ENCODE peak calls at places on chromosomes 6 and 20, in seven cellular contexts. One of them, this sample, is unnamed.

GRCh38 chr6:41548098-41548840 is 2.1 kb downstream of the FOXP4 start:
- DNase-seq in stimulated activated naive B cell treated with anti-CD40 and anti-IgM and Interleukin-4, amounts not matched to agents 10 μg/mL and 1 μg/mL and 100 μg/mL, for 72 hours: peak
- DNase-seq in fibroblast of pulmonary artery: no peak
- DNase-seq in suprapubic skin: no peak
- DNase-seq in activated gamma-delta T cell treated with Interleukin-2 at 50 U/mL for 16 hours: peak
- DNase-seq in NT2/D1: no peak
- DNase-seq in activated T-helper 2 cell treated with anti-CD3 and anti-CD28 coated beads, Interferon-gamma antibody, Interleukin-2, Interleukin-4, amounts not matched to agents 10 μg/mL and 5 μg/mL and 100 μg/mL, durations not matched to agents 14 hours and 24 hours and 36 hours: no peak
- DNase-seq in this sample: no peak

GRCh38 chr20:11111191-11111590 is 437.4 kb upstream of the JAG1 start:
- DNase-seq in NT2/D1: no peak
- DNase-seq in suprapubic skin: no peak
- DNase-seq in activated T-helper 2 cell treated with anti-CD3 and anti-CD28 coated beads, Interferon-gamma antibody, Interleukin-2, Interleukin-4, amounts not matched to agents 10 μg/mL and 5 μg/mL and 100 μg/mL, durations not matched to agents 14 hours and 24 hours and 36 hours: no peak
- DNase-seq in activated gamma-delta T cell treated with Interleukin-2 at 50 U/mL for 16 hours: no peak
- DNase-seq in fibroblast of pulmonary artery: peak
- DNase-seq in stimulated activated naive B cell treated with anti-CD40 and anti-IgM and Interleukin-4, amounts not matched to agents 10 μg/mL and 1 μg/mL and 100 μg/mL, for 72 hours: no peak
- DNase-seq in this sample: no peak

GRCh38 chr6:25883991-25884390 is 9.9 kb upstream of the SLC17A3 start:
- DNase-seq in activated gamma-delta T cell treated with Interleukin-2 at 50 U/mL for 16 hours: no peak
- DNase-seq in stimulated activated naive B cell treated with anti-CD40 and anti-IgM and Interleukin-4, amounts not matched to agents 10 μg/mL and 1 μg/mL and 100 μg/mL, for 72 hours: no peak
- DNase-seq in fibroblast of pulmonary artery: peak
- DNase-seq in suprapubic skin: no peak
- DNase-seq in activated T-helper 2 cell treated with anti-CD3 and anti-CD28 coated beads, Interferon-gamma antibody, Interleukin-2, Interleukin-4, amounts not matched to agents 10 μg/mL and 5 μg/mL and 100 μg/mL, durations not matched to agents 14 hours and 24 hours and 36 hours: no peak
- DNase-seq in NT2/D1: no peak
- DNase-seq in this sample: peak

GRCh38 chr6:35161776-35162607 is 20.9 kb upstream of the TCP11 start:
- DNase-seq in stimulated activated naive B cell treated with anti-CD40 and anti-IgM and Interleukin-4, amounts not matched to agents 10 μg/mL and 1 μg/mL and 100 μg/mL, for 72 hours: no peak
- DNase-seq in NT2/D1: no peak
- DNase-seq in suprapubic skin: peak
- DNase-seq in activated gamma-delta T cell treated with Interleukin-2 at 50 U/mL for 16 hours: no peak
- DNase-seq in fibroblast of pulmonary artery: peak
- DNase-seq in activated T-helper 2 cell treated with anti-CD3 and anti-CD28 coated beads, Interferon-gamma antibody, Interleukin-2, Interleukin-4, amounts not matched to agents 10 μg/mL and 5 μg/mL and 100 μg/mL, durations not matched to agents 14 hours and 24 hours and 36 hours: no peak
- DNase-seq in this sample: peak

GRCh38 chr6:1821188-1822183 is 211.8 kb downstream of the FOXC1 start:
- DNase-seq in stimulated activated naive B cell treated with anti-CD40 and anti-IgM and Interleukin-4, amounts not matched to agents 10 μg/mL and 1 μg/mL and 100 μg/mL, for 72 hours: no peak
- DNase-seq in suprapubic skin: no peak
- DNase-seq in fibroblast of pulmonary artery: peak
- DNase-seq in NT2/D1: no peak
- DNase-seq in activated T-helper 2 cell treated with anti-CD3 and anti-CD28 coated beads, Interferon-gamma antibody, Interleukin-2, Interleukin-4, amounts not matched to agents 10 μg/mL and 5 μg/mL and 100 μg/mL, durations not matched to agents 14 hours and 24 hours and 36 hours: no peak
- DNase-seq in activated gamma-delta T cell treated with Interleukin-2 at 50 U/mL for 16 hours: no peak
- DNase-seq in this sample: peak

GRCh38 chr20:2729251-2729713 is 36.7 kb downstream of the EBF4 start:
- DNase-seq in activated T-helper 2 cell treated with anti-CD3 and anti-CD28 coated beads, Interferon-gamma antibody, Interleukin-2, Interleukin-4, amounts not matched to agents 10 μg/mL and 5 μg/mL and 100 μg/mL, durations not matched to agents 14 hours and 24 hours and 36 hours: no peak
- DNase-seq in activated gamma-delta T cell treated with Interleukin-2 at 50 U/mL for 16 hours: peak
- DNase-seq in suprapubic skin: no peak
- DNase-seq in stimulated activated naive B cell treated with anti-CD40 and anti-IgM and Interleukin-4, amounts not matched to agents 10 μg/mL and 1 μg/mL and 100 μg/mL, for 72 hours: no peak
- DNase-seq in NT2/D1: no peak
- DNase-seq in fibroblast of pulmonary artery: peak
- DNase-seq in this sample: no peak

GRCh38 chr6:5751525-5752252 is 255.0 kb downstream of the NRN1 start:
- DNase-seq in activated T-helper 2 cell treated with anti-CD3 and anti-CD28 coated beads, Interferon-gamma antibody, Interleukin-2, Interleukin-4, amounts not matched to agents 10 μg/mL and 5 μg/mL and 100 μg/mL, durations not matched to agents 14 hours and 24 hours and 36 hours: no peak
- DNase-seq in fibroblast of pulmonary artery: peak
- DNase-seq in stimulated activated naive B cell treated with anti-CD40 and anti-IgM and Interleukin-4, amounts not matched to agents 10 μg/mL and 1 μg/mL and 100 μg/mL, for 72 hours: no peak
- DNase-seq in suprapubic skin: no peak
- DNase-seq in NT2/D1: no peak
- DNase-seq in activated gamma-delta T cell treated with Interleukin-2 at 50 U/mL for 16 hours: no peak
- DNase-seq in this sample: no peak

GRCh38 chr6:7431594-7432390 is 42.2 kb downstream of the RIOK1 start:
- DNase-seq in fibroblast of pulmonary artery: peak
- DNase-seq in activated T-helper 2 cell treated with anti-CD3 and anti-CD28 coated beads, Interferon-gamma antibody, Interleukin-2, Interleukin-4, amounts not matched to agents 10 μg/mL and 5 μg/mL and 100 μg/mL, durations not matched to agents 14 hours and 24 hours and 36 hours: no peak
- DNase-seq in stimulated activated naive B cell treated with anti-CD40 and anti-IgM and Interleukin-4, amounts not matched to agents 10 μg/mL and 1 μg/mL and 100 μg/mL, for 72 hours: no peak
- DNase-seq in suprapubic skin: no peak
- DNase-seq in activated gamma-delta T cell treated with Interleukin-2 at 50 U/mL for 16 hours: no peak
- DNase-seq in NT2/D1: no peak
- DNase-seq in this sample: peak

GRCh38 chr6:100176951-100177710 is 183.1 kb upstream of the MCHR2 start:
- DNase-seq in suprapubic skin: no peak
- DNase-seq in NT2/D1: no peak
- DNase-seq in activated gamma-delta T cell treated with Interleukin-2 at 50 U/mL for 16 hours: no peak
- DNase-seq in activated T-helper 2 cell treated with anti-CD3 and anti-CD28 coated beads, Interferon-gamma antibody, Interleukin-2, Interleukin-4, amounts not matched to agents 10 μg/mL and 5 μg/mL and 100 μg/mL, durations not matched to agents 14 hours and 24 hours and 36 hours: no peak
- DNase-seq in fibroblast of pulmonary artery: no peak
- DNase-seq in stimulated activated naive B cell treated with anti-CD40 and anti-IgM and Interleukin-4, amounts not matched to agents 10 μg/mL and 1 μg/mL and 100 μg/mL, for 72 hours: no peak
- DNase-seq in this sample: no peak

GRCh38 chr6:31729979-31730630 is 1.0 kb upstream of the DDAH2 start:
- DNase-seq in stimulated activated naive B cell treated with anti-CD40 and anti-IgM and Interleukin-4, amounts not matched to agents 10 μg/mL and 1 μg/mL and 100 μg/mL, for 72 hours: peak
- DNase-seq in activated T-helper 2 cell treated with anti-CD3 and anti-CD28 coated beads, Interferon-gamma antibody, Interleukin-2, Interleukin-4, amounts not matched to agents 10 μg/mL and 5 μg/mL and 100 μg/mL, durations not matched to agents 14 hours and 24 hours and 36 hours: peak
- DNase-seq in activated gamma-delta T cell treated with Interleukin-2 at 50 U/mL for 16 hours: peak
- DNase-seq in NT2/D1: peak
- DNase-seq in fibroblast of pulmonary artery: peak
- DNase-seq in suprapubic skin: peak
- DNase-seq in this sample: peak

GRCh38 chr6:114941078-114941477 is 598.3 kb upstream of the HS3ST5 start:
- DNase-seq in suprapubic skin: no peak
- DNase-seq in activated gamma-delta T cell treated with Interleukin-2 at 50 U/mL for 16 hours: no peak
- DNase-seq in NT2/D1: no peak
- DNase-seq in activated T-helper 2 cell treated with anti-CD3 and anti-CD28 coated beads, Interferon-gamma antibody, Interleukin-2, Interleukin-4, amounts not matched to agents 10 μg/mL and 5 μg/mL and 100 μg/mL, durations not matched to agents 14 hours and 24 hours and 36 hours: no peak
- DNase-seq in stimulated activated naive B cell treated with anti-CD40 and anti-IgM and Interleukin-4, amounts not matched to agents 10 μg/mL and 1 μg/mL and 100 μg/mL, for 72 hours: no peak
- DNase-seq in fibroblast of pulmonary artery: no peak
- DNase-seq in this sample: no peak

GRCh38 chr6:2141644-2142290 is 103.6 kb downstream of the GMDS start:
- DNase-seq in NT2/D1: no peak
- DNase-seq in activated gamma-delta T cell treated with Interleukin-2 at 50 U/mL for 16 hours: no peak
- DNase-seq in stimulated activated naive B cell treated with anti-CD40 and anti-IgM and Interleukin-4, amounts not matched to agents 10 μg/mL and 1 μg/mL and 100 μg/mL, for 72 hours: no peak
- DNase-seq in activated T-helper 2 cell treated with anti-CD3 and anti-CD28 coated beads, Interferon-gamma antibody, Interleukin-2, Interleukin-4, amounts not matched to agents 10 μg/mL and 5 μg/mL and 100 μg/mL, durations not matched to agents 14 hours and 24 hours and 36 hours: no peak
- DNase-seq in fibroblast of pulmonary artery: no peak
- DNase-seq in suprapubic skin: no peak
- DNase-seq in this sample: no peak

GRCh38 chr6:155782320-155782730 is 326.7 kb upstream of the NOX3 start:
- DNase-seq in NT2/D1: no peak
- DNase-seq in stimulated activated naive B cell treated with anti-CD40 and anti-IgM and Interleukin-4, amounts not matched to agents 10 μg/mL and 1 μg/mL and 100 μg/mL, for 72 hours: no peak
- DNase-seq in fibroblast of pulmonary artery: peak
- DNase-seq in suprapubic skin: no peak
- DNase-seq in activated gamma-delta T cell treated with Interleukin-2 at 50 U/mL for 16 hours: no peak
- DNase-seq in activated T-helper 2 cell treated with anti-CD3 and anti-CD28 coated beads, Interferon-gamma antibody, Interleukin-2, Interleukin-4, amounts not matched to agents 10 μg/mL and 5 μg/mL and 100 μg/mL, durations not matched to agents 14 hours and 24 hours and 36 hours: no peak
- DNase-seq in this sample: peak

GRCh38 chr6:111804627-111805235 is 68.5 kb downstream of the FYN start:
- DNase-seq in NT2/D1: no peak
- DNase-seq in stimulated activated naive B cell treated with anti-CD40 and anti-IgM and Interleukin-4, amounts not matched to agents 10 μg/mL and 1 μg/mL and 100 μg/mL, for 72 hours: peak
- DNase-seq in suprapubic skin: no peak
- DNase-seq in activated T-helper 2 cell treated with anti-CD3 and anti-CD28 coated beads, Interferon-gamma antibody, Interleukin-2, Interleukin-4, amounts not matched to agents 10 μg/mL and 5 μg/mL and 100 μg/mL, durations not matched to agents 14 hours and 24 hours and 36 hours: peak
- DNase-seq in fibroblast of pulmonary artery: peak
- DNase-seq in activated gamma-delta T cell treated with Interleukin-2 at 50 U/mL for 16 hours: peak
- DNase-seq in this sample: peak

GRCh38 chr20:44705364-44706094 is 9.6 kb upstream of the CCN5 start:
- DNase-seq in suprapubic skin: no peak
- DNase-seq in stimulated activated naive B cell treated with anti-CD40 and anti-IgM and Interleukin-4, amounts not matched to agents 10 μg/mL and 1 μg/mL and 100 μg/mL, for 72 hours: no peak
- DNase-seq in NT2/D1: no peak
- DNase-seq in activated T-helper 2 cell treated with anti-CD3 and anti-CD28 coated beads, Interferon-gamma antibody, Interleukin-2, Interleukin-4, amounts not matched to agents 10 μg/mL and 5 μg/mL and 100 μg/mL, durations not matched to agents 14 hours and 24 hours and 36 hours: no peak
- DNase-seq in fibroblast of pulmonary artery: no peak
- DNase-seq in activated gamma-delta T cell treated with Interleukin-2 at 50 U/mL for 16 hours: no peak
- DNase-seq in this sample: no peak

GRCh38 chr6:29720863-29721262 is 2.4 kb upstream of the HLA-F start:
- DNase-seq in NT2/D1: no peak
- DNase-seq in stimulated activated naive B cell treated with anti-CD40 and anti-IgM and Interleukin-4, amounts not matched to agents 10 μg/mL and 1 μg/mL and 100 μg/mL, for 72 hours: no peak
- DNase-seq in fibroblast of pulmonary artery: no peak
- DNase-seq in suprapubic skin: no peak
- DNase-seq in activated T-helper 2 cell treated with anti-CD3 and anti-CD28 coated beads, Interferon-gamma antibody, Interleukin-2, Interleukin-4, amounts not matched to agents 10 μg/mL and 5 μg/mL and 100 μg/mL, durations not matched to agents 14 hours and 24 hours and 36 hours: no peak
- DNase-seq in activated gamma-delta T cell treated with Interleukin-2 at 50 U/mL for 16 hours: no peak
- DNase-seq in this sample: no peak

GRCh38 chr6:130282234-130282995 is 59.7 kb upstream of the SAMD3 start:
- DNase-seq in NT2/D1: peak
- DNase-seq in suprapubic skin: no peak
- DNase-seq in activated gamma-delta T cell treated with Interleukin-2 at 50 U/mL for 16 hours: peak
- DNase-seq in fibroblast of pulmonary artery: peak
- DNase-seq in stimulated activated naive B cell treated with anti-CD40 and anti-IgM and Interleukin-4, amounts not matched to agents 10 μg/mL and 1 μg/mL and 100 μg/mL, for 72 hours: no peak
- DNase-seq in activated T-helper 2 cell treated with anti-CD3 and anti-CD28 coated beads, Interferon-gamma antibody, Interleukin-2, Interleukin-4, amounts not matched to agents 10 μg/mL and 5 μg/mL and 100 μg/mL, durations not matched to agents 14 hours and 24 hours and 36 hours: no peak
- DNase-seq in this sample: peak

GRCh38 chr20:16279320-16279719 is 293.9 kb downstream of the KIF16B start:
- DNase-seq in activated gamma-delta T cell treated with Interleukin-2 at 50 U/mL for 16 hours: no peak
- DNase-seq in NT2/D1: peak
- DNase-seq in stimulated activated naive B cell treated with anti-CD40 and anti-IgM and Interleukin-4, amounts not matched to agents 10 μg/mL and 1 μg/mL and 100 μg/mL, for 72 hours: no peak
- DNase-seq in fibroblast of pulmonary artery: no peak
- DNase-seq in activated T-helper 2 cell treated with anti-CD3 and anti-CD28 coated beads, Interferon-gamma antibody, Interleukin-2, Interleukin-4, amounts not matched to agents 10 μg/mL and 5 μg/mL and 100 μg/mL, durations not matched to agents 14 hours and 24 hours and 36 hours: no peak
- DNase-seq in suprapubic skin: no peak
- DNase-seq in this sample: no peak

This sample was measured in choroid plexus epithelial cell.